ENCODE peak calls at places on chromosomes 12 and 14, in six cellular contexts. L is HepG2, V is K562, S is SK-N-SH, P is GM12878, I is H1. R is an unnamed sample.

GRCh38 chr14:60275932-60276331 is 26.9 kb downstream of the PPM1A start:
- DNase-seq in V (no peak), P (no peak), I (no peak), L (peak), S (no peak), R (no peak)

GRCh38 chr12:2397356-2398045 is 344.7 kb downstream of the CACNA1C start:
- DNase-seq in V (no peak), I (no peak), P (no peak), L (peak), S (no peak), R (no peak)

GRCh38 chr12:31817120-31817519 is 88.3 kb upstream of the AMN1 start:
- DNase-seq in S (no peak), L (no peak), P (no peak), V (no peak), I (no peak), R (no peak)

GRCh38 chr14:38129192-38129591 is 78.5 kb upstream of the SSTR1 start:
- DNase-seq in L (no peak), I (no peak), S (no peak), P (no peak), V (no peak), R (no peak)

GRCh38 chr12:6039894-6040601 is 84.4 kb downstream of the VWF start:
- DNase-seq in V (peak), I (no peak), P (no peak), L (peak), S (peak), R (peak)

GRCh38 chr12:80087486-80088213 is 11.7 kb upstream of the OTOGL start:
- DNase-seq in V (no peak), P (no peak), S (no peak), I (no peak), L (no peak), R (no peak)

GRCh38 chr12:79911889-79912656 is 22.8 kb downstream of the PPP1R12A start:
- DNase-seq in S (no peak), V (no peak), P (no peak), I (no peak), L (no peak), R (no peak)

GRCh38 chr14:88749139-88749538 is 43.6 kb downstream of the EML5 start:
- DNase-seq in P (no peak), S (no peak), L (no peak), V (no peak), I (no peak), R (no peak)

GRCh38 chr12:16348435-16349131 is 1.1 kb downstream of the MGST1 start:
- DNase-seq in P (peak), S (no peak), V (no peak), I (no peak), L (no peak), R (no peak)

GRCh38 chr12:120352117-120352516 is 16.8 kb downstream of the MSI1 start:
- DNase-seq in P (no peak), V (no peak), L (no peak), I (no peak), S (no peak), R (no peak)

GRCh38 chr12:80044694-80045046 is 54.7 kb upstream of the OTOGL start:
- DNase-seq in I (no peak), L (no peak), V (no peak), S (no peak), P (no peak), R (no peak)

GRCh38 chr12:123151679-123152454 is 977 bp upstream of the PITPNM2 start:
- DNase-seq in I (no peak), V (peak), L (no peak), S (no peak), P (no peak), R (no peak)

GRCh38 chr14:74712499-74713394 is at the start of the genes AREL1 and FCF1:
- DNase-seq in S (peak), V (peak), P (peak), I (peak), L (peak), R (peak)

GRCh38 chr14:90518075-90518940 is 121.5 kb downstream of the CALM1 start:
- DNase-seq in V (no peak), L (no peak), I (no peak), P (no peak), S (no peak), R (no peak)

GRCh38 chr12:45232771-45233372 is 17.0 kb downstream of the ANO6 start:
- DNase-seq in L (peak), I (no peak), S (no peak), V (peak), P (peak), R (no peak)

GRCh38 chr14:86321151-86321550 is 791.2 kb downstream of the FLRT2 start:
- DNase-seq in I (no peak), P (no peak), L (no peak), S (no peak), V (no peak), R (no peak)

GRCh38 chr12:2083008-2083407 is 30.2 kb downstream of the CACNA1C start:
- DNase-seq in S (no peak), I (no peak), P (no peak), L (no peak), V (no peak), R (no peak)

GRCh38 chr12:110639336-110640178 is 25.6 kb downstream of the TCTN1 start:
- DNase-seq in P (no peak), L (no peak), V (peak), I (no peak), S (no peak), R (no peak)

GRCh38 chr12:96194901-96195844 is 998 bp downstream of the ELK3 start:
- DNase-seq in S (peak), L (no peak), P (peak), I (no peak), V (peak), R (peak)

DNA sequence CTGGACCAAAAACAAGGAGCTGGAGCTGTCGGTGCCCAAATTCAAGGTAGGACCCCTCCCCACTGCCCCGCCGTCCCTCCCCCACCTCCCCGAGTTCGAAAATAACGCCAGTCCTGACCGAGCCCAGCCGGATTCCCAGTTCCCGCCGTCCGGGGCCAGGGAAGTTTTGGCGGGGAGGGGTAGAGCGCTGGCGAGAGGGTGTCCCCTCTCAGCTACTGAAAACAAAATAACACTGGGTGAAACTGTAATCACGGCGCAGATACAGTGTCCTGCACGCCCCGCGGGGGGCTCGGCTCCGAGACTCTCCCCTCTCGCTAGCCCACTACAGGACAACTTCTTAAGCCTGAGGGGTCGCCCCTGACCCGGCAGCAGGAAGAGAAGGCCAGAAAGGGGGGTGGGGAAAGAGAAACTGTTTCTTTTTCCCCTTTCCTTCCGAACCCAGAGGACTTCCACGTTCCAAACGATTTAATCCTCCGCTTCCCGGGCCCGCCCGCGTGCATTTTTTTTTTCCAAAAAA is 1.4 kb downstream of the SETD1B start:
- DNase-seq in V (no peak), L (no peak), I (no peak), S (peak), P (no peak), R (peak)
- TF ChIP-seq GABPA in V (no peak), L (no peak), I (no peak), S (no peak), P (no peak), R (no peak)

DNA sequence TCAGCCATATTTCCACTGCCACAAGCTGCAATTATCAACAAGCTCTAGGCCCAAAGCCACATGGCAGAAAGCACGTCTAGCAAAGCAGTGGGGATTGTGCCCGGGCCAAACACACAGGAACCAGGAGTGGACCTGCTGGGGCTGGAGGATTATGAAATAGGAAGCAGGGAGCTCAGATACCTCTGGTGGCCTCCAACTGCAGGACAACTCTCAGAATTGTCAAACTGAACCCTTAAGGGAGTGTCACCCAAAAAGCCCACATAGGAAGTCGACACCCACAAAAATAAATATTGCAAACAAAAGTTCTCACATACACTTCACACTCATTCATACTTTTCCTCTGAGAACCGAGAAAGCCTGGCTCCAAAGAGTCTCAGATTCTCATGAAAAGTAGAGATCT is 26.1 kb downstream of the KCTD10 start:
- DNase-seq in P (no peak), L (no peak), I (no peak), V (no peak), S (no peak), R (no peak)
- TF ChIP-seq GABPA in P (no peak), L (no peak), I (no peak), V (no peak), S (no peak), R (no peak)

DNA sequence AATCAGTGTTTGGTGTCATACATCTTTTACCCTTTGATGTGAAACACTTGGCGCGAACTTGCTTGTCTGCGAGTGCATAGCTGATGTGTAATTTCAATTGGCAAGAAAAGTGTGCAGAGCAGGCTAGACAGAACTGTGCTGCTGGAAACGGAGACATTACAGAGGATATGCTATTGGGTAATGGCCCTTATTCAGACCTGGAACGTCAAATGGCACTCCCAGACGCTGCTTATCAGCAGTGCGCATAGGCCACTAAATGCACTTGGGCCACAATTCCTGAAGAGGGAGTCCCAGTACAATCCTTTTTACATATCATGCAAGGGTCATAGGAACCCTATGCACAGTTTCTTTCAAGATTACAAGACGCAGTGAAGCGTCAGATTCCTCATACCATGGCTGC is 15.7 kb upstream of the SLC10A1 start:
- DNase-seq in L (peak), P (no peak), V (no peak), S (no peak), I (no peak), R (no peak)
- TF ChIP-seq GABPA in L (no peak), P (no peak), V (no peak), S (no peak), I (no peak), R (no peak)

DNA sequence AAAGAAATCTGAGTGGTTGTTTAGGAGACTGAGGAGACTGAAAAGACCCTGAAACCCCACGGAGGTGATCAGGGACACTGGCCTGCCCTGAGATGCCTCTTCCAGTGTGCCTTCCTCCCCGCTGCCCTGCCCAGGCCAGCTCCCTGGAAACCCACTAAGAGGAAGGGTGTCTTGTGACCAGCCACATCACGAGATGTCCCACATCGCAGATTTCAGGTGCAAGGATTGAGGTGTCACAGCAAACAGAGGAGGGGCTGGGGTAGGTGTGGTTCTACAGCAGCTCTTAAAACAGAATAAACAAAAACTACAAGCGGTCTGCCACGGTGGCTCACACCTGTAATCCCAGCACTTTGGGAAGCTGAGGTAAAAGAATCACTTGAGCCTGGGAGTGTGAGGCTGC is 184.3 kb upstream of the C14orf180 start:
- DNase-seq in V (no peak), P (no peak), S (no peak), I (no peak), L (no peak), R (no peak)
- TF ChIP-seq GABPA in V (no peak), P (no peak), S (no peak), I (no peak), L (no peak), R (no peak)

GRCh38 chr12:100437038-100437841 is 36.4 kb upstream of the NR1H4 start:
- DNase-seq in V (no peak), P (no peak), I (no peak), S (no peak), L (peak), R (no peak)
- TF ChIP-seq GABPA in V (peak), P (no peak), I (no peak), S (no peak), L (no peak), R (no peak)

GRCh38 chr12:11584213-11584855 is 65.1 kb upstream of the ETV6 start:
- DNase-seq in V (no peak), S (no peak), L (no peak), I (no peak), P (no peak), R (no peak)
- TF ChIP-seq GABPA in V (no peak), S (no peak), L (no peak), I (no peak), P (no peak), R (no peak)

GRCh38 chr12:91381309-91381804 is 198.7 kb upstream of the DCN start:
- DNase-seq in L (no peak), I (peak), V (no peak), S (peak), P (peak), R (no peak)
- TF ChIP-seq GABPA in L (no peak), I (no peak), V (no peak), S (no peak), P (no peak), R (no peak)

DNA sequence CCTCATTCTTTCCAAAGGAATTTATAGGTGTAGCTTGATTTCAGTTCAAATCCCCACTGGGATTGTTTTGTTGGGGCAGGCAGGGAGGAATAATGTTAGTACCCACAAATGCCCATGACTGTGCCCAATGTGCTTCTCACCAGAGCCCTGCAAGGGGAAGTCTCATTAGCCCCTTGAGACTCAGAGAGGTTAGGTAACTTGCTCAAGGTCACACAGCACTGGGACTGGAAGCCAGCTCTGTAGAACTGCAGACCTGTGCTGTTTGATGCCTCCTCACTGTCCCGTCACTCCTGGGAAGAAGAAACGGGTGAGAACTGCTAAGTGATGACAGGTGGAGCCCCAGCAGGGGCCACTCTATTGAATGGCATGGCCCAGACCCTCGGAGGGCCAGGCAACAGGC is 8.9 kb downstream of the ANKRD9 start:
- DNase-seq in V (no peak), S (no peak), P (no peak), L (no peak), I (no peak), R (no peak)
- TF ChIP-seq GABPA in V (no peak), S (no peak), P (no peak), L (no peak), I (no peak), R (no peak)

GRCh38 chr12:107329569-107330324 is 236.4 kb upstream of the CRY1 start:
- DNase-seq in P (no peak), L (no peak), V (no peak), S (no peak), I (no peak), R (peak)
- TF ChIP-seq GABPA in P (no peak), L (no peak), V (no peak), S (no peak), I (no peak), R (no peak)

DNA sequence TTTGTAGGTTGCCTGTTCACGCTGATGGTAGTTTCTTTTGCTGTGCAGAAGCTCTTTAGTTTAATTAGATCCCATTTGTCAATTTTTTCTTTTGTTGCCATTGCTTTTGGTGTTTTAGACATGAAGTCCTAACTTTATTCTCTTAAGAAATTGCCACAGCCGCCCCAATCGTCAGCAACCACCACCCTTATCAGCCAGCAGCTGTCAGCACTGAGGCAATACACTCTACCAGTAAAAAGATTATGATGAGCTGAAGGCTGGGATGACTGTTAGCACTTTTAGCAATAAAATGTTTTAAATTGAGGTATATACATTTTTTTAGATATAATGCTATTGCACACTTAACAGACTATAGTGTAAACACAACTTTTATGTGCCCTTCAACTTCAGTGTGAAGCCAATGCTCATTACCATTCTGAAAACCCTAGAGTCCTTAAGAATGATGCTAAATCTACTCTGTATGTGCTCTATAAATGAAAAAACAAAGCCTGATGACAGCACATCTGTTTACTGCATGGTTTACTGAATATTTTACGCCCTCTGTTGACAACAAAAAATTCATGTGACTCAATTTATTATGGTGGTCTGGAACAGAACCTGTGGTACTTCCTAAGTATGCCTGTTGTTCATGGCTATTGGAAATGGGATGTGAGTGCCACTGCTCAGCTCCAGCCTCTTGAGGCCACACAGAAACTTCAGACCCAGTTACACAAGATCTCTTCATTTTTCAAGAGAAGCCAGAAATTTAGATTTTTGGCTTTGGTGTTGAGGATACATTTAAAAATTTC is 197.4 kb downstream of the DUSP6 start:
- DNase-seq in V (no peak), I (no peak), P (no peak), L (no peak), S (no peak), R (no peak)
- TF ChIP-seq GABPA in V (no peak), I (no peak), P (no peak), L (no peak), S (no peak), R (no peak)